ENCODE peak calls at places on chromosomes 2 and 18, in ten cellular contexts. One of them, this sample, is unnamed.
A peak's percentile ranks its signal among the peaks of the same experiment; 100 is the strongest.

GRCh38 chr2:153077311-153077710 is 358.9 kb downstream of the ARL6IP6 start:
- DNase-seq in activated gamma-delta T cell treated with anti-CD3 and anti-CD28 coated beads, Interleukin-2, amount 50 U/mL, for 16 hours: no peak
- DNase-seq in stimulated activated CD8-positive, alpha-beta memory T cell treated with anti-CD3 and anti-CD28 coated beads, Interleukin-15, amount 100 ng/mL, for 4 hours: no peak
- DNase-seq in HAP-1: no peak
- DNase-seq in fibroblast of the aortic adventitia: no peak
- DNase-seq in IMR-90: no peak
- DNase-seq in A549: no peak
- DNase-seq in stimulated activated CD4-positive, alpha-beta T cell treated with anti-CD3 and anti-CD28 coated beads, Interleukin-1b, Interleukin-23, amount 100 ng/mL, for 24 hours: no peak
- DNase-seq in nephron progenitor cell: no peak
- DNase-seq in Caco-2: no peak
- DNase-seq in this sample: no peak

GRCh38 chr18:47749195-47749973 is 181.1 kb downstream of the SMAD2 start:
- DNase-seq in activated gamma-delta T cell treated with anti-CD3 and anti-CD28 coated beads, Interleukin-2, amount 50 U/mL, for 16 hours: peak; percentile 69
- DNase-seq in stimulated activated CD8-positive, alpha-beta memory T cell treated with anti-CD3 and anti-CD28 coated beads, Interleukin-15, amount 100 ng/mL, for 4 hours: peak; percentile 50
- DNase-seq in HAP-1: peak; percentile 81
- DNase-seq in fibroblast of the aortic adventitia: peak; percentile 61
- DNase-seq in IMR-90: peak; percentile 37
- DNase-seq in A549: peak; percentile 58
- DNase-seq in stimulated activated CD4-positive, alpha-beta T cell treated with anti-CD3 and anti-CD28 coated beads, Interleukin-1b, Interleukin-23, amount 100 ng/mL, for 24 hours: peak; percentile 80
- DNase-seq in nephron progenitor cell: peak; percentile 95
- DNase-seq in Caco-2: peak; percentile 72
- DNase-seq in this sample: peak; percentile 95

GRCh38 chr2:40363631-40364030 is 88.3 kb downstream of the SLC8A1 start:
- DNase-seq in activated gamma-delta T cell treated with anti-CD3 and anti-CD28 coated beads, Interleukin-2, amount 50 U/mL, for 16 hours: no peak
- DNase-seq in stimulated activated CD8-positive, alpha-beta memory T cell treated with anti-CD3 and anti-CD28 coated beads, Interleukin-15, amount 100 ng/mL, for 4 hours: no peak
- DNase-seq in HAP-1: no peak
- DNase-seq in fibroblast of the aortic adventitia: peak; percentile 41
- DNase-seq in IMR-90: peak; percentile 40
- DNase-seq in A549: no peak
- DNase-seq in stimulated activated CD4-positive, alpha-beta T cell treated with anti-CD3 and anti-CD28 coated beads, Interleukin-1b, Interleukin-23, amount 100 ng/mL, for 24 hours: no peak
- DNase-seq in nephron progenitor cell: no peak
- DNase-seq in Caco-2: no peak
- DNase-seq in this sample: no peak

GRCh38 chr2:212979046-212979612 is 172.3 kb downstream of the IKZF2 start:
- DNase-seq in activated gamma-delta T cell treated with anti-CD3 and anti-CD28 coated beads, Interleukin-2, amount 50 U/mL, for 16 hours: no peak
- DNase-seq in stimulated activated CD8-positive, alpha-beta memory T cell treated with anti-CD3 and anti-CD28 coated beads, Interleukin-15, amount 100 ng/mL, for 4 hours: no peak
- DNase-seq in HAP-1: no peak
- DNase-seq in fibroblast of the aortic adventitia: no peak
- DNase-seq in IMR-90: no peak
- DNase-seq in A549: no peak
- DNase-seq in stimulated activated CD4-positive, alpha-beta T cell treated with anti-CD3 and anti-CD28 coated beads, Interleukin-1b, Interleukin-23, amount 100 ng/mL, for 24 hours: no peak
- DNase-seq in nephron progenitor cell: no peak
- DNase-seq in Caco-2: no peak
- DNase-seq in this sample: no peak

GRCh38 chr18:58993260-58993659 is 128.6 kb downstream of the ZNF532 start:
- DNase-seq in activated gamma-delta T cell treated with anti-CD3 and anti-CD28 coated beads, Interleukin-2, amount 50 U/mL, for 16 hours: no peak
- DNase-seq in stimulated activated CD8-positive, alpha-beta memory T cell treated with anti-CD3 and anti-CD28 coated beads, Interleukin-15, amount 100 ng/mL, for 4 hours: no peak
- DNase-seq in HAP-1: no peak
- DNase-seq in fibroblast of the aortic adventitia: peak; percentile 94
- DNase-seq in IMR-90: peak; percentile 90
- DNase-seq in A549: peak; percentile 49
- DNase-seq in stimulated activated CD4-positive, alpha-beta T cell treated with anti-CD3 and anti-CD28 coated beads, Interleukin-1b, Interleukin-23, amount 100 ng/mL, for 24 hours: no peak
- DNase-seq in nephron progenitor cell: no peak
- DNase-seq in Caco-2: no peak
- DNase-seq in this sample: no peak

GRCh38 chr2:223054193-223054781 is 2.3 kb downstream of the KCNE4 start:
- DNase-seq in activated gamma-delta T cell treated with anti-CD3 and anti-CD28 coated beads, Interleukin-2, amount 50 U/mL, for 16 hours: no peak
- DNase-seq in stimulated activated CD8-positive, alpha-beta memory T cell treated with anti-CD3 and anti-CD28 coated beads, Interleukin-15, amount 100 ng/mL, for 4 hours: no peak
- DNase-seq in HAP-1: no peak
- DNase-seq in fibroblast of the aortic adventitia: peak; percentile 86
- DNase-seq in IMR-90: peak; percentile 76
- DNase-seq in A549: no peak
- DNase-seq in stimulated activated CD4-positive, alpha-beta T cell treated with anti-CD3 and anti-CD28 coated beads, Interleukin-1b, Interleukin-23, amount 100 ng/mL, for 24 hours: no peak
- DNase-seq in nephron progenitor cell: no peak
- DNase-seq in Caco-2: no peak
- DNase-seq in this sample: peak; percentile 78

GRCh38 chr18:77702686-77703085 is 453.0 kb downstream of the GALR1 start:
- DNase-seq in activated gamma-delta T cell treated with anti-CD3 and anti-CD28 coated beads, Interleukin-2, amount 50 U/mL, for 16 hours: no peak
- DNase-seq in stimulated activated CD8-positive, alpha-beta memory T cell treated with anti-CD3 and anti-CD28 coated beads, Interleukin-15, amount 100 ng/mL, for 4 hours: no peak
- DNase-seq in HAP-1: no peak
- DNase-seq in fibroblast of the aortic adventitia: peak; percentile 19
- DNase-seq in IMR-90: peak; percentile 2
- DNase-seq in A549: peak; percentile 1
- DNase-seq in stimulated activated CD4-positive, alpha-beta T cell treated with anti-CD3 and anti-CD28 coated beads, Interleukin-1b, Interleukin-23, amount 100 ng/mL, for 24 hours: no peak
- DNase-seq in nephron progenitor cell: peak; percentile 10
- DNase-seq in Caco-2: peak; percentile 8
- DNase-seq in this sample: no peak

GRCh38 chr18:3713708-3714107 is 263.7 kb downstream of the TGIF1 start:
- DNase-seq in activated gamma-delta T cell treated with anti-CD3 and anti-CD28 coated beads, Interleukin-2, amount 50 U/mL, for 16 hours: no peak
- DNase-seq in stimulated activated CD8-positive, alpha-beta memory T cell treated with anti-CD3 and anti-CD28 coated beads, Interleukin-15, amount 100 ng/mL, for 4 hours: no peak
- DNase-seq in HAP-1: no peak
- DNase-seq in fibroblast of the aortic adventitia: no peak
- DNase-seq in IMR-90: no peak
- DNase-seq in A549: no peak
- DNase-seq in stimulated activated CD4-positive, alpha-beta T cell treated with anti-CD3 and anti-CD28 coated beads, Interleukin-1b, Interleukin-23, amount 100 ng/mL, for 24 hours: no peak
- DNase-seq in nephron progenitor cell: no peak
- DNase-seq in Caco-2: no peak
- DNase-seq in this sample: no peak

GRCh38 chr2:30277582-30277981 is 46.2 kb downstream of the LBH start:
- DNase-seq in activated gamma-delta T cell treated with anti-CD3 and anti-CD28 coated beads, Interleukin-2, amount 50 U/mL, for 16 hours: no peak
- DNase-seq in stimulated activated CD8-positive, alpha-beta memory T cell treated with anti-CD3 and anti-CD28 coated beads, Interleukin-15, amount 100 ng/mL, for 4 hours: no peak
- DNase-seq in HAP-1: no peak
- DNase-seq in fibroblast of the aortic adventitia: no peak
- DNase-seq in IMR-90: no peak
- DNase-seq in A549: no peak
- DNase-seq in stimulated activated CD4-positive, alpha-beta T cell treated with anti-CD3 and anti-CD28 coated beads, Interleukin-1b, Interleukin-23, amount 100 ng/mL, for 24 hours: no peak
- DNase-seq in nephron progenitor cell: no peak
- DNase-seq in Caco-2: no peak
- DNase-seq in this sample: no peak

GRCh38 chr2:218149865-218150264 is 16.9 kb downstream of the CXCR1 start:
- DNase-seq in activated gamma-delta T cell treated with anti-CD3 and anti-CD28 coated beads, Interleukin-2, amount 50 U/mL, for 16 hours: no peak
- DNase-seq in stimulated activated CD8-positive, alpha-beta memory T cell treated with anti-CD3 and anti-CD28 coated beads, Interleukin-15, amount 100 ng/mL, for 4 hours: no peak
- DNase-seq in HAP-1: no peak
- DNase-seq in fibroblast of the aortic adventitia: no peak
- DNase-seq in IMR-90: no peak
- DNase-seq in A549: no peak
- DNase-seq in stimulated activated CD4-positive, alpha-beta T cell treated with anti-CD3 and anti-CD28 coated beads, Interleukin-1b, Interleukin-23, amount 100 ng/mL, for 24 hours: no peak
- DNase-seq in nephron progenitor cell: no peak
- DNase-seq in Caco-2: no peak
- DNase-seq in this sample: no peak

GRCh38 chr2:625415-626135 is 51.6 kb downstream of the TMEM18 start:
- DNase-seq in activated gamma-delta T cell treated with anti-CD3 and anti-CD28 coated beads, Interleukin-2, amount 50 U/mL, for 16 hours: no peak
- DNase-seq in stimulated activated CD8-positive, alpha-beta memory T cell treated with anti-CD3 and anti-CD28 coated beads, Interleukin-15, amount 100 ng/mL, for 4 hours: no peak
- DNase-seq in HAP-1: no peak
- DNase-seq in fibroblast of the aortic adventitia: no peak
- DNase-seq in IMR-90: no peak
- DNase-seq in A549: no peak
- DNase-seq in stimulated activated CD4-positive, alpha-beta T cell treated with anti-CD3 and anti-CD28 coated beads, Interleukin-1b, Interleukin-23, amount 100 ng/mL, for 24 hours: no peak
- DNase-seq in nephron progenitor cell: no peak
- DNase-seq in Caco-2: no peak
- DNase-seq in this sample: no peak

GRCh38 chr2:46858697-46859080 is 56.9 kb downstream of the MCFD2 start:
- DNase-seq in activated gamma-delta T cell treated with anti-CD3 and anti-CD28 coated beads, Interleukin-2, amount 50 U/mL, for 16 hours: no peak
- DNase-seq in stimulated activated CD8-positive, alpha-beta memory T cell treated with anti-CD3 and anti-CD28 coated beads, Interleukin-15, amount 100 ng/mL, for 4 hours: no peak
- DNase-seq in HAP-1: no peak
- DNase-seq in fibroblast of the aortic adventitia: peak; percentile 99
- DNase-seq in IMR-90: peak; percentile 91
- DNase-seq in A549: no peak
- DNase-seq in stimulated activated CD4-positive, alpha-beta T cell treated with anti-CD3 and anti-CD28 coated beads, Interleukin-1b, Interleukin-23, amount 100 ng/mL, for 24 hours: no peak
- DNase-seq in nephron progenitor cell: no peak
- DNase-seq in Caco-2: no peak
- DNase-seq in this sample: no peak

GRCh38 chr2:196176142-196176738 is 4.9 kb upstream of the STK17B start:
- DNase-seq in activated gamma-delta T cell treated with anti-CD3 and anti-CD28 coated beads, Interleukin-2, amount 50 U/mL, for 16 hours: peak; percentile 74
- DNase-seq in stimulated activated CD8-positive, alpha-beta memory T cell treated with anti-CD3 and anti-CD28 coated beads, Interleukin-15, amount 100 ng/mL, for 4 hours: peak; percentile 77
- DNase-seq in HAP-1: no peak
- DNase-seq in fibroblast of the aortic adventitia: no peak
- DNase-seq in IMR-90: no peak
- DNase-seq in A549: no peak
- DNase-seq in stimulated activated CD4-positive, alpha-beta T cell treated with anti-CD3 and anti-CD28 coated beads, Interleukin-1b, Interleukin-23, amount 100 ng/mL, for 24 hours: no peak
- DNase-seq in nephron progenitor cell: no peak
- DNase-seq in Caco-2: no peak
- DNase-seq in this sample: no peak

This sample was measured in aorta.